ENCODE peak calls at places on chromosomes 6 and 20, in eight cellular contexts. One of them, this sample, is unnamed. For H3K4me1, the result is how much of the 10 kb centered on the place peaks cover.

GRCh38 chr6:157637941-157638340 is 185.1 kb upstream of the SNX9 start:
- DNase-seq in A673: no peak
- DNase-seq in A549: no peak
- DNase-seq in adrenal gland: no peak
- DNase-seq in fibroblast of lung: no peak
- DNase-seq in hepatocyte: no peak
- DNase-seq in HCT116: no peak
- DNase-seq in ovary: no peak
- DNase-seq in this sample: no peak

GRCh38 chr6:73532288-73532687 is 11.5 kb upstream of the EEF1A1 start:
- DNase-seq in A673: no peak
- DNase-seq in A549: no peak
- DNase-seq in adrenal gland: no peak
- DNase-seq in fibroblast of lung: no peak
- DNase-seq in hepatocyte: no peak
- DNase-seq in HCT116: no peak
- DNase-seq in ovary: no peak
- DNase-seq in this sample: no peak

GRCh38 chr20:44921447-44921846 is 11.6 kb downstream of the PABPC1L start:
- DNase-seq in A673: no peak
- DNase-seq in A549: no peak
- DNase-seq in adrenal gland: no peak
- DNase-seq in fibroblast of lung: no peak
- DNase-seq in hepatocyte: no peak
- DNase-seq in HCT116: no peak
- DNase-seq in ovary: no peak
- DNase-seq in this sample: peak

GRCh38 chr6:118318648-118319047 is 229.4 kb upstream of the PLN start:
- DNase-seq in A673: no peak
- DNase-seq in A549: no peak
- DNase-seq in adrenal gland: no peak
- DNase-seq in fibroblast of lung: no peak
- DNase-seq in hepatocyte: no peak
- DNase-seq in HCT116: no peak
- DNase-seq in ovary: no peak
- DNase-seq in this sample: no peak

GRCh38 chr6:165447141-165447540 is 137.7 kb upstream of the C6orf118 start:
- DNase-seq in A673: no peak
- DNase-seq in A549: no peak
- DNase-seq in adrenal gland: no peak
- DNase-seq in fibroblast of lung: no peak
- DNase-seq in hepatocyte: no peak
- DNase-seq in HCT116: no peak
- DNase-seq in ovary: no peak
- DNase-seq in this sample: no peak

GRCh38 chr6:101393291-101394251 is at the start of gene GRIK2:
- DNase-seq in A673: peak
- DNase-seq in A549: peak
- DNase-seq in adrenal gland: peak
- DNase-seq in fibroblast of lung: peak
- DNase-seq in hepatocyte: peak
- DNase-seq in HCT116: no peak
- DNase-seq in ovary: peak
- DNase-seq in this sample: no peak

GRCh38 chr20:58432190-58432954 is 43.3 kb downstream of the VAPB start:
- DNase-seq in A673: no peak
- DNase-seq in A549: no peak
- DNase-seq in adrenal gland: no peak
- DNase-seq in fibroblast of lung: no peak
- DNase-seq in hepatocyte: no peak
- DNase-seq in HCT116: no peak
- DNase-seq in ovary: no peak
- DNase-seq in this sample: no peak

GRCh38 chr6:37180075-37180474 is 10.1 kb downstream of the PIM1 start:
- DNase-seq in A673: no peak
- DNase-seq in A549: no peak
- DNase-seq in adrenal gland: no peak
- DNase-seq in fibroblast of lung: no peak
- DNase-seq in hepatocyte: no peak
- DNase-seq in HCT116: no peak
- DNase-seq in ovary: no peak
- DNase-seq in this sample: no peak

GRCh38 chr6:106974999-106975698 is 620 bp upstream of the CD24 start:
- DNase-seq in A673: peak
- DNase-seq in A549: peak
- DNase-seq in adrenal gland: peak
- DNase-seq in fibroblast of lung: peak
- DNase-seq in hepatocyte: peak
- DNase-seq in HCT116: no peak
- DNase-seq in ovary: peak
- DNase-seq in this sample: peak

GRCh38 chr20:6492396-6493055 is 275.0 kb upstream of the BMP2 start:
- DNase-seq in A673: no peak
- DNase-seq in A549: no peak
- DNase-seq in adrenal gland: peak
- DNase-seq in fibroblast of lung: peak
- DNase-seq in hepatocyte: peak
- DNase-seq in HCT116: no peak
- DNase-seq in ovary: no peak
- DNase-seq in this sample: peak

GRCh38 chr6:35019171-35019570 is 122.0 kb downstream of the TCP11 start:
- DNase-seq in A673: no peak
- DNase-seq in A549: no peak
- DNase-seq in adrenal gland: no peak
- DNase-seq in fibroblast of lung: no peak
- DNase-seq in hepatocyte: no peak
- DNase-seq in HCT116: no peak
- DNase-seq in ovary: no peak
- DNase-seq in this sample: peak

GRCh38 chr20:48740269-48740603 is 87.6 kb downstream of the PREX1 start:
- DNase-seq in A673: no peak
- DNase-seq in A549: no peak
- DNase-seq in adrenal gland: no peak
- DNase-seq in fibroblast of lung: no peak
- DNase-seq in hepatocyte: no peak
- DNase-seq in HCT116: no peak
- DNase-seq in ovary: no peak
- DNase-seq in this sample: no peak

GRCh38 chr20:48295966-48296421 is 510.7 kb upstream of the SULF2 start:
- DNase-seq in A673: no peak
- DNase-seq in A549: no peak
- DNase-seq in adrenal gland: no peak
- DNase-seq in fibroblast of lung: peak
- DNase-seq in hepatocyte: peak
- DNase-seq in HCT116: no peak
- DNase-seq in ovary: no peak
- DNase-seq in this sample: peak

GRCh38 chr6:41736800-41737555 is 1.6 kb upstream of the TFEB start:
- DNase-seq in A673: no peak
- DNase-seq in A549: no peak
- DNase-seq in adrenal gland: no peak
- DNase-seq in fibroblast of lung: no peak
- DNase-seq in hepatocyte: no peak
- DNase-seq in HCT116: no peak
- DNase-seq in ovary: no peak
- DNase-seq in this sample: no peak

GRCh38 chr20:33673411-33674293 is 576 bp downstream of the NECAB3 start:
- DNase-seq in A673: no peak
- DNase-seq in A549: peak
- DNase-seq in adrenal gland: peak
- DNase-seq in fibroblast of lung: peak
- DNase-seq in hepatocyte: no peak
- DNase-seq in HCT116: no peak
- DNase-seq in ovary: no peak
- DNase-seq in this sample: no peak

GRCh38 chr6:23446394-23447001 is 679.5 kb upstream of the NRSN1 start:
- DNase-seq in A673: peak
- DNase-seq in A549: peak
- DNase-seq in adrenal gland: no peak
- DNase-seq in fibroblast of lung: peak
- DNase-seq in hepatocyte: peak
- DNase-seq in HCT116: peak
- DNase-seq in ovary: no peak
- DNase-seq in this sample: peak

GRCh38 chr6:108168501-108168979 is 2.7 kb downstream of the NR2E1 start:
- DNase-seq in A673: no peak
- DNase-seq in A549: no peak
- DNase-seq in adrenal gland: peak
- DNase-seq in fibroblast of lung: peak
- DNase-seq in hepatocyte: peak
- DNase-seq in HCT116: no peak
- DNase-seq in ovary: no peak
- DNase-seq in this sample: no peak
- TF ChIP-seq CTCF in A673: peak
- TF ChIP-seq CTCF in A549: no peak
- TF ChIP-seq CTCF in adrenal gland: no peak
- TF ChIP-seq CTCF in fibroblast of lung: no peak
- TF ChIP-seq CTCF in hepatocyte: peak
- TF ChIP-seq CTCF in HCT116: no peak
- TF ChIP-seq CTCF in ovary: no peak
- TF ChIP-seq CTCF in this sample: no peak

GRCh38 chr6:137892271-137892708 is 25.2 kb downstream of the TNFAIP3 start:
- DNase-seq in A673: no peak
- DNase-seq in A549: no peak
- DNase-seq in adrenal gland: no peak
- DNase-seq in fibroblast of lung: peak
- DNase-seq in hepatocyte: no peak
- DNase-seq in HCT116: no peak
- DNase-seq in ovary: no peak
- DNase-seq in this sample: no peak
- H3K4me3 ChIP-seq in A673: no peak
- H3K4me3 ChIP-seq in A549: no peak
- H3K4me3 ChIP-seq in adrenal gland: no peak
- H3K4me3 ChIP-seq in fibroblast of lung: no peak
- H3K4me3 ChIP-seq in hepatocyte: no peak
- H3K4me3 ChIP-seq in HCT116: no peak
- H3K4me3 ChIP-seq in ovary: no peak
- H3K4me3 ChIP-seq in this sample: no peak

GRCh38 chr6:14372738-14373484 is 255.3 kb downstream of the CD83 start:
- DNase-seq in A673: peak
- DNase-seq in A549: no peak
- DNase-seq in adrenal gland: no peak
- DNase-seq in fibroblast of lung: no peak
- DNase-seq in hepatocyte: no peak
- DNase-seq in HCT116: no peak
- DNase-seq in ovary: no peak
- DNase-seq in this sample: no peak

GRCh38 chr6:14369717-14370116 is 252.1 kb downstream of the CD83 start:
- DNase-seq in A673: no peak
- DNase-seq in A549: no peak
- DNase-seq in adrenal gland: no peak
- DNase-seq in fibroblast of lung: no peak
- DNase-seq in hepatocyte: no peak
- DNase-seq in HCT116: no peak
- DNase-seq in ovary: no peak
- DNase-seq in this sample: no peak

GRCh38 chr6:14375940-14376339 is 258.4 kb downstream of the CD83 start:
- DNase-seq in A673: no peak
- DNase-seq in A549: no peak
- DNase-seq in adrenal gland: no peak
- DNase-seq in fibroblast of lung: no peak
- DNase-seq in hepatocyte: no peak
- DNase-seq in HCT116: no peak
- DNase-seq in ovary: no peak
- DNase-seq in this sample: no peak

GRCh38 chr6:14371530-14371929 is 254.0 kb downstream of the CD83 start:
- DNase-seq in A673: no peak
- DNase-seq in A549: no peak
- DNase-seq in adrenal gland: no peak
- DNase-seq in fibroblast of lung: no peak
- DNase-seq in hepatocyte: no peak
- DNase-seq in HCT116: no peak
- DNase-seq in ovary: no peak
- DNase-seq in this sample: no peak

DNA sequence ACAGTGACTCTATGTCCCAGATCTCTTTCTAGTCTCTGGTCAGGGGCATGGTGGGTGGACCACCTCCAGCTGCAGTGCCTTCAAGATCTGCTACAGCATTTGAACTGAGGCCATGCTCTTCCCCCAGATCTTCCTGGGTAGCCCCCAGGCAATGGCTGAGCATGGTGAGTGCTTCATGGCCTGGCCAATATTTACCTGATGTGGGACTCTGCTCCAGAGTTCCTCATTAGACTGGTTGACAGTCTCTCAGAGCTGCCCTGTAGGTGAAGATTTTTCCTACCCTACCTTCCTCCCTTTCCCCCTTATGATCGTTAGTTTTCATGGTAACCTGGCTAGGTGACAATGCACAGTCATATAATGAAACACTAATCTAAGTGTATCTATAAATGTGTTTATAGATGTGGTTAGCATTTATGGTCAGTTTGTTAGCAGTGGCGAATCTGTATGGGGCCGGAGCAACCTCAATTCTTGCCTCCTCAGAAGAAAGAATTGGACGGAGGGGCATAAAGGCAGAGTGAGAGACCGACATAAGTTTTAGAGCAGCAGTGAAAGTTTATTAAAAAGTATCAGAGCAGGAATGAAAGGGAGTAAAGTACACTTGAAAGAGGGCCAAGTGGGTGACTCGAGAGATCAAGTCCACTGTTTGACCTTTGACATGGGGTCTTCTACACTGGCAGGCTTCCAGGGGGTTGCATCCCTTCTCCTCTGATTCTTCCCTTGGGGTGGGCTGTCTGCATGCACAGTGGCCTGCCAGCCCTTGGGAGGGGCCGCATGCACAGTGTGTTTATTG is 256.3 kb downstream of the CD83 start:
- DNase-seq in A673: no peak
- DNase-seq in A549: no peak
- DNase-seq in adrenal gland: no peak
- DNase-seq in fibroblast of lung: no peak
- DNase-seq in hepatocyte: no peak
- DNase-seq in HCT116: no peak
- DNase-seq in ovary: no peak
- DNase-seq in this sample: no peak
- H3K4me1 ChIP-seq in A673: under half
- H3K4me1 ChIP-seq in A549: under half
- H3K4me1 ChIP-seq in adrenal gland: under half
- H3K4me1 ChIP-seq in fibroblast of lung: under half
- H3K4me1 ChIP-seq in hepatocyte: under half
- H3K4me1 ChIP-seq in HCT116: under half
- H3K4me1 ChIP-seq in ovary: under half
- H3K4me1 ChIP-seq in this sample: under half

DNA sequence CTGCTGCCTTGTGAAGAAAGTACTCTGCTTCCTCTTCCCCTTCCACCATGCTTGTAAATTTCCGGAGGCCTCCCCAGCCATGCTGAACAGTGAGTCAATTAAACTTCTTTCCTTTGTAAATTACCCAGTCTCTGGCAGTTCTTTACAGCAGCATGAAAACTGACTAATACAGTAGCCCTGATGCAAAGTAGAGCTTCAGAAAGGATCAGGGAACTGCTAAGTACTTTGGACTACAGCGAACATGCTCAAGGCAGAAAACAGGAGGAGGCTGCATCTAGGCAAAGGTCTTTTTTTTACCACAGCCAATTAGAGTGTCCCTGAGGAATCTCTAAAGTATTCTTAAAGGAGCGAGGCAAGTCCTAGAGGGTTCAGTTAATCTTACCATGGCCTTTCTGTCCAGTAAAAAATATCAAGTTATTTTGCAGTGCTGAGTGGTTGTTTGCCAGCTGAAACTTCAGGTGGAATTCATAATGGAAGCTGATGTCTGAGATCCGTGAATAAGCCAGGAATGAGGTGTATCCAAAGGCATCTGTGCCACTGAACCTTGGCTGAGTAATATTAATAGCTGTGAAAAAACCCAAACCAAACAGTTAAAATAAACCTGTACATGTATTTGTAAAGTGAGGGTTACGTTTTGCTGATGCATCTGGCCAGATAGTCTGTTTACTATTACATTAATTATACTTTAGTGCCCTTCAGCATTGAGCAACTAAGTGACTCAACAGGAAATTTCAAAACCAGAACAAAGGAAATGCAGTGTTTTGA is 170.4 kb downstream of the PHF3 start:
- DNase-seq in A673: peak
- DNase-seq in A549: peak
- DNase-seq in adrenal gland: peak
- DNase-seq in fibroblast of lung: peak
- DNase-seq in hepatocyte: peak
- DNase-seq in HCT116: no peak
- DNase-seq in ovary: no peak
- DNase-seq in this sample: no peak
- TF ChIP-seq CTCF in A673: no peak
- TF ChIP-seq CTCF in A549: no peak
- TF ChIP-seq CTCF in adrenal gland: no peak
- TF ChIP-seq CTCF in fibroblast of lung: no peak
- TF ChIP-seq CTCF in hepatocyte: no peak
- TF ChIP-seq CTCF in HCT116: no peak
- TF ChIP-seq CTCF in ovary: no peak
- TF ChIP-seq CTCF in this sample: no peak

This sample was measured in Caco-2.